ENCODE peak calls at places on chromosomes 3 and 15, in seven cellular contexts. M is spleen, I is hepatocyte, F is cardiac muscle cell, K is lung, V is IMR-90, Q is heart right ventricle. H is an unnamed sample. For H3K4me1, the result is how much of the 10 kb centered on the place peaks cover.

GRCh38 chr3:15309662-15310335 is 22.6 kb downstream of the SH3BP5 start:
- DNase-seq in M (no peak), I (no peak), F (no peak), K (no peak), V (no peak), Q (no peak), H (peak)

GRCh38 chr3:22660076-22660475 is 543.1 kb upstream of the UBE2E2 start:
- DNase-seq in M (no peak), I (no peak), F (no peak), K (no peak), V (no peak), Q (no peak), H (no peak)

GRCh38 chr3:48555231-48555948 is 1.2 kb downstream of the PFKFB4 start:
- DNase-seq in M (peak), I (no peak), F (peak), K (no peak), V (no peak), Q (no peak), H (no peak)

GRCh38 chr3:189513281-189514151 is 117.7 kb upstream of the TP63 start:
- DNase-seq in M (no peak), I (peak), F (no peak), K (peak), V (no peak), Q (no peak), H (no peak)

GRCh38 chr3:179081885-179082284 is 10.3 kb upstream of the ZMAT3 start:
- DNase-seq in M (no peak), I (no peak), F (no peak), K (no peak), V (no peak), Q (no peak), H (no peak)

GRCh38 chr3:15327941-15328340 is 4.4 kb downstream of the SH3BP5 start:
- DNase-seq in M (no peak), I (no peak), F (no peak), K (no peak), V (peak), Q (peak), H (no peak)

GRCh38 chr3:44883213-44883955 is 9.0 kb downstream of the TGM4 start:
- DNase-seq in M (no peak), I (no peak), F (no peak), K (no peak), V (no peak), Q (no peak), H (no peak)

GRCh38 chr3:27628029-27628750 is 93.9 kb downstream of the EOMES start:
- DNase-seq in M (no peak), I (no peak), F (no peak), K (no peak), V (peak), Q (no peak), H (no peak)

GRCh38 chr3:134148534-134148933 is 102.1 kb downstream of the RYK start:
- DNase-seq in M (no peak), I (no peak), F (no peak), K (no peak), V (peak), Q (no peak), H (no peak)

GRCh38 chr3:165805834-165806561 is 31.2 kb downstream of the BCHE start:
- DNase-seq in M (no peak), I (no peak), F (no peak), K (no peak), V (no peak), Q (no peak), H (no peak)

GRCh38 chr15:79113831-79114230 is 23.3 kb upstream of the RASGRF1 start:
- DNase-seq in M (no peak), I (no peak), F (no peak), K (no peak), V (no peak), Q (no peak), H (peak)

DNA sequence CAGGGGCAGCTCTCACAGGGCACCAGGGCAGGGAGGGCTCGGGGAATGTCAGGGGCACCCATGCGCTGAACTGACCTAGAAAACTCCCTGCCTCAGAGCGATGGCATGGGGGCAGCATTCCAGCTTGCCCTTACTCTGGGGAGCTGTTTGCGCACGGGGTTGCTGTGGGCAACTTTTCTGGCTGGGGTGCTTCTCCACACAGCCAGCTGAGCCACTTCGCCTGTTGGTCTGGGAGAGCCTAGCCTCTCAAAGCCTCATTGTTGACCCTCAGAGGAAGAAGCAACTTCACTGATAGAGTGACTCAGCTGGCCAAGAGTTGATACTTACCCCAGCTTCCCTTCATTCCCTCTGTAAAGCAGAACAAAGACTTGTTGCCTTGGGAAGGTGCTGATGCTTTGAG is 42.6 kb upstream of the MRPS22 start:
- DNase-seq in M (peak), I (no peak), F (no peak), K (no peak), V (peak), Q (no peak), H (peak)
- H3K4me1 ChIP-seq in M (under half), I (under half), F (under half), K (under half), V (under half), Q (under half), H (half or more)

DNA sequence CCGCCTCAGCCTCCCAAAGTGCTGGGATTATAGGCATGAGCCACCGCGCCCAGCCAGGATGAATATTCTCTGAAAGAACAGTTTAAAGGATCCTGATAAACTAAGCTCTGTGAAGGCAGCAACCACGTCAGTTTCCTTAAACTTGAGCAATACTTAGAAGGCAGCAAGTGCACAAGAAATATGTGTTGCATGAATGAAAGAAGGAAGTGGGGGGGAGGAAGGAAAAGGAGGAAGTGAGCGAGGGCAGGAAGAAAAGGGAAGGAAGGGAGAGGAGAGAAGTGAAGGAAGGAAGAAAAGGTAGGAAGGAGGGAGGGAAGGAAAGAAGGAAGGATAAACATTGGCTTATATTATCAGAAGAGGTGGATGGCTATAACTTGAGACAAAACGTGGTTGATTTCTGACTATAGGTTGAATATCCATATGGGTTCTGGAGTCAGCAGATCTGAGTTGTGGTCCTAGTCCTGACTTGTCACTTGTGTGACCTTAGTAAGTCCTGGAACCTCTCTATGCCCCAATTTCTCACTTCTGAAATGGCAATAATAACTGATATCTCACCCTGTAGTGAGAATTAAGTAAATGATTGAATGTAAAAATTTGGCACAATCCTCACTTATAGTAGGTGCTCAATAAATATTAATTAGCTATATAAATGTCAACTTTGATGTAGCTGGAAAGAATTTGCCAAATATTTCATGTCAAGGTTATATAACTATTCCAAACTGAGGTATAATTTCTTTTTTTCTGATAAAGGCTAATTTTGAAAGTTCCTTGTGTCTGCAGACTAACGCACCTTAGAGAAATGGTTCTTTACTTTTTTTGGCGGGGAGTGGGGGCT is 12.0 kb upstream of the SEMA4B start:
- DNase-seq in M (no peak), I (peak), F (no peak), K (no peak), V (no peak), Q (no peak), H (no peak)
- H3K4me1 ChIP-seq in M (half or more), I (under half), F (under half), K (under half), V (under half), Q (half or more), H (under half)

DNA sequence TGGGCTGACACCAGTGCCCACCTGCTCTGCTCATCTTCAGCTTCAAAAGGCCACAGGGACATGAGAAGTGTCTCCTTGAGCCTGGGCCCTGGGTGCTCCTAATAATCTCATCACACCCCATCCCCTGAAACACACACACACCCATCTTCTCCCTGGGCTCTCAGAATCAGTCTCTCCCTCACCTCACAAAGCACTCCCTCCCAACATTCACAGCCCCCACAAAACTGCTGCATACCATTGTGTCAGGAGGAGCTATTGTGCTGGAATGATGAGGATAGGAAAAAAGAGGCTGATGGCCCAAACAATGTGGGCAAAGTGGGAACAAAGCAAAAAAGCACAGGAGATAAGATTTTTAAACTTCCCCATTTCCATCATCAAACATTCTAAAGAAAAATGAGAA is 16.8 kb downstream of the FOXP1 start:
- DNase-seq in M (no peak), I (no peak), F (no peak), K (no peak), V (no peak), Q (no peak), H (no peak)
- H3K4me1 ChIP-seq in M (under half), I (under half), F (under half), K (under half), V (under half), Q (under half), H (under half)

GRCh38 chr15:100925480-100925879 is 6.3 kb downstream of the LRRK1 start:
- DNase-seq in M (no peak), I (no peak), F (no peak), K (no peak), V (no peak), Q (no peak), H (peak)
- H3K4me1 ChIP-seq in M (half or more), I (under half), F (under half), K (under half), V (under half), Q (under half), H (under half)

GRCh38 chr15:77992356-77993222 is 84.9 kb downstream of the TBC1D2B start:
- DNase-seq in M (peak), I (no peak), F (peak), K (no peak), V (no peak), Q (no peak), H (no peak)

GRCh38 chr15:77998592-77998991 is 78.9 kb downstream of the TBC1D2B start:
- DNase-seq in M (no peak), I (no peak), F (no peak), K (no peak), V (no peak), Q (no peak), H (no peak)

GRCh38 chr15:77991029-77991406 is 86.5 kb downstream of the TBC1D2B start:
- DNase-seq in M (peak), I (no peak), F (no peak), K (no peak), V (no peak), Q (no peak), H (no peak)

GRCh38 chr15:77988386-77989301 is 88.9 kb downstream of the TBC1D2B start:
- DNase-seq in M (peak), I (no peak), F (no peak), K (no peak), V (no peak), Q (no peak), H (no peak)

DNA sequence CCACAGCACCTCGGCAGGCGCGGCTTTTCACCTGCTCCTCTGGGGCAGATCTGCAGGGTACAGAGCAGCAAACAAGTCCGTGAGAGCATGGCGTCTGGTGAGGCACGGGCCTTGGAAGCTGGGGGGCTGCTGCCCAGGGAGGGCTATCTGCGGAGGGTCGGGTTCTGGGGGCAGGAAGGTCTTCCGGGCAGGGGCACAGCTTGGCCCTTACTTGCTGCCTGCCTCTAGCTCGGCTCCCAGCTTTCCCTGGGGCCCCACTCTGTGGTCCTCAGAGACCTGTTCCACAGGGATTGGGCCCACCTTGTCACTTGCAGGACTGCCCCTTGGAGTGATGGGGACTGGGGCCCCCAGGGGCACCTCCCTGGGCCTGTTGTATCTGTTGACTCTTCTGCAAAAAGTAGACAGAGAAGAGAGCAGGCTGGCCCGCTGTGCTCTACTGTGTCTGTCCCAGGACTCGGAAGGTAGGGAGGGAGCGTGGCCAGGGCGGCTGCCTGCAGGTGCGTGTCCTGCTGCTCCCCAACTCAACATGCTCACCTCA is 84.1 kb downstream of the TBC1D2B start:
- DNase-seq in M (no peak), I (no peak), F (no peak), K (no peak), V (no peak), Q (no peak), H (no peak)
- H3K4me1 ChIP-seq in M (under half), I (under half), F (under half), K (under half), V (under half), Q (half or more), H (under half)